ENCODE peak calls at places on chromosomes 11 and 22, in nine cellular contexts. O, J, B, I, E, R, A, Z and K are unnamed samples. For H3K4me1, the result is how much of the 10 kb centered on the place peaks cover.

GRCh38 chr11:23127706-23128105 is 267.4 kb upstream of the CCDC179 start:
- DNase-seq in I (no peak), B (no peak), Z (no peak), E (no peak), R (no peak), A (no peak), O (no peak), J (no peak), K (no peak)

GRCh38 chr22:23220485-23221350 is 40.4 kb downstream of the BCR start:
- DNase-seq in O (peak), I (no peak), A (no peak), R (no peak), Z (no peak), J (no peak), B (no peak), E (no peak), K (no peak)

GRCh38 chr11:75077316-75077715 is 19.4 kb downstream of the OR2AT4 start:
- DNase-seq in E (no peak), J (no peak), I (peak), B (no peak), A (no peak), O (no peak), R (no peak), Z (no peak), K (no peak)

GRCh38 chr22:38193580-38193979 is 8.2 kb upstream of the MAFF start:
- DNase-seq in I (no peak), O (peak), E (no peak), A (peak), B (no peak), R (no peak), Z (no peak), J (no peak), K (no peak)

GRCh38 chr11:7592706-7593105 is 78.9 kb downstream of the PPFIBP2 start:
- DNase-seq in R (peak), J (peak), E (no peak), A (peak), I (no peak), B (no peak), O (peak), Z (peak), K (peak)

GRCh38 chr22:26517429-26517828 is 5.2 kb upstream of the TFIP11 start:
- DNase-seq in Z (no peak), J (no peak), I (no peak), A (no peak), E (no peak), O (no peak), B (no peak), R (no peak), K (no peak)

GRCh38 chr11:134207538-134208239 is 16.1 kb downstream of the NCAPD3 start:
- DNase-seq in E (peak), O (peak), R (no peak), A (peak), Z (no peak), J (peak), I (peak), B (no peak), K (peak)

GRCh38 chr22:20239063-20239950 is 28.8 kb downstream of the RTN4R start:
- DNase-seq in Z (no peak), I (peak), J (peak), R (peak), A (no peak), B (no peak), O (no peak), E (no peak), K (no peak)

GRCh38 chr22:30308096-30308495 is 18.6 kb downstream of the TBC1D10A start:
- DNase-seq in O (no peak), R (no peak), Z (no peak), J (no peak), B (no peak), A (no peak), E (no peak), I (no peak), K (no peak)

GRCh38 chr22:26438006-26438405 is 8.9 kb downstream of the ASPHD2 start:
- DNase-seq in B (no peak), I (no peak), R (no peak), A (no peak), E (no peak), O (no peak), Z (no peak), J (no peak), K (no peak)

GRCh38 chr22:47154621-47155081 is 392.2 kb downstream of the TBC1D22A start:
- DNase-seq in R (peak), O (peak), A (peak), J (peak), Z (peak), B (no peak), E (no peak), I (peak), K (peak)

GRCh38 chr11:115764172-115764571 is 260.0 kb upstream of the CADM1 start:
- DNase-seq in B (no peak), E (no peak), A (no peak), J (no peak), I (no peak), Z (no peak), R (no peak), O (no peak), K (no peak)

GRCh38 chr11:123567466-123567865 is 87.0 kb downstream of the SCN3B start:
- DNase-seq in I (no peak), J (no peak), B (no peak), Z (no peak), R (no peak), E (no peak), A (no peak), O (no peak), K (no peak)

GRCh38 chr11:1081601-1082311 is 7.1 kb downstream of the MUC2 start:
- DNase-seq in Z (no peak), E (no peak), A (no peak), R (no peak), O (no peak), I (no peak), B (no peak), J (peak), K (no peak)

GRCh38 chr11:105357146-105357545 is 217.6 kb upstream of the CARD18 start:
- DNase-seq in J (no peak), O (no peak), A (no peak), I (no peak), R (no peak), Z (no peak), B (no peak), E (no peak), K (no peak)

GRCh38 chr11:126415128-126415527 is 59.6 kb downstream of the ST3GAL4 start:
- DNase-seq in O (peak), R (peak), A (peak), B (peak), Z (no peak), J (peak), I (no peak), E (no peak), K (peak)

GRCh38 chr11:120324932-120325810 is at the start of gene TLCD5:
- DNase-seq in E (peak), B (no peak), O (peak), Z (peak), I (peak), R (peak), A (peak), J (peak), K (peak)

DNA sequence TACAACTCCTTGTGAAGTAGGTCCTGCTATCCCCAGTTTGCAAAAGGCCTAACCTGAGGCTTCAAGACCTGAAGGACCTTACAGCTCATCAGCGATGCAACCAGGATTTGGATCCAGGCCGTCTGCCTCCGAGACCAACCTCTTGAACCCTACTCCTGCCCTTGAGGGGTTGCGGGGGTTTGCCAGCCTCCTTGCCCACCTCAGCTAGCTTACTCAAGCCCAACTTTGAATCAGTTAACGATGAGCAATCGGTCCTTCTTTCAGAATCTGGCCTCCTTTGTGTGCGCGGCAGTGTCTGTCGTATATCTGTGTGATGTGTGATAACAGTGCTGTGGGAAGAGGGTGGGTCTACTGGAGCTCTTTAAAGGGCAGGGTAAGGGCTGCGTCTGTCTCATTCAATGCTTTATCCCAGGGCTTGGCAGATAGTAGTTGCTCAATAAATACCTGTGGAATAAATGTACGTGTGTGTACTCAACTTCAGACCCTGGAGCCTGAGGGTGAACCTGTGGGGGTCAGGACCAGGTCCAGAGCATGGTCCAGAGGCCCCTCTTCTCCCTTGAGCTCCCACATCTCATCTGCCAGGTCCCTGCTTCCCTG is 3.2 kb downstream of the CHRM1 start:
- DNase-seq in I (no peak), R (no peak), J (no peak), A (no peak), E (no peak), Z (no peak), O (no peak), B (no peak), K (no peak)
- H3K4me3 ChIP-seq in I (no peak), R (no peak), J (no peak), A (no peak), E (no peak), Z (peak), O (no peak), B (no peak), K (no peak)

DNA sequence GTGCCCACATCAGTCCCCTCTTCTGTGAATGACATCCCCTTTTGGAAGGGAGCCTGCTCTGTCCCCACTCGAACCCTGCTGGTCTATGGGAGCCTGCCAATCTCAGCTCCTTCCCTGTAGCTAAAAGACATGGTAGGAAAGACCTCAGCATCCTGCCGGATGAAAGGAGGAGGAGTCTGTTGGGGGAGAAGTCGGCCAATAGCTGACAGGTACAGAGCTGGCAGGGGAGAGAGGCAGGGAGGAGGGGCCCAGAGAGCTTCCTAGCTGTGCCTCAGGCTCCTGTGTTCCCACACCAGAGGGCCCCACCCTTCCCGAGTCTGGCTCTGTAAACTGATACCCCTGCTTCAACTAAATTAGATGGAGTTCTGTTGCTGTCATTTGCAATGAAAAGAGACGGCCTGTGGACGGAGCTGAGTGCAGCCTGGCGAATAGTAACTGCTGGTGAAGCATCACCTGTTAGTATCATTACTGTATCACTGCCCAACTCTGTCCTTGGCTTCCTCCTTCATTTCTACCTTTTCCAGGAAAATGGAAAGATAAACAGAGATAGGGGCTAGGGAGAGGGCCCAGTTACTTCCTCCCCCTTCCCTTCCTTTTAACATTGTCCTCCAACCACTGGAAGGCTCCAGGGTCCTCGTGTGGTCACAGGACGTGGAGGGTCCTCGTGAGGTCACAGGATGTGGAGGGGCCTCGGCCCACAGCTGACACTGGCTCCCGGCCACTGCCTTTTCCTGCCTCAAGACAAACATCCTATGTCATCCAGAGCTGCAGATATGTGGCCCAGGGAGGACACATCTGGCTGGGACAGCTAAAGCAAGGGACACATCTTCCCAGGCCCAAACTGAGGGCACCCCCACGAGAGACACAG is 15.1 kb downstream of the FXYD6 start:
- DNase-seq in I (peak), J (peak), B (no peak), R (peak), E (no peak), Z (no peak), A (no peak), O (peak), K (no peak)
- H3K4me1 ChIP-seq in I (under half), J (under half), B (under half), R (half or more), E (under half), Z (under half), A (under half), O (under half), K (under half)

GRCh38 chr22:42688914-42689275 is 31.8 kb downstream of the A4GALT start:
- DNase-seq in I (no peak), J (peak), B (no peak), R (no peak), O (no peak), Z (no peak), A (peak), E (no peak), K (no peak)
- H3K27ac ChIP-seq in I (peak), J (peak), B (peak), R (peak), O (peak), Z (peak), A (peak), E (no peak), K (peak)

GRCh38 chr11:46315783-46316563 is 31.3 kb upstream of the DGKZ start:
- DNase-seq in Z (no peak), A (peak), E (no peak), R (peak), B (no peak), J (no peak), I (no peak), O (no peak), K (no peak)

GRCh38 chr11:46309669-46310288 is 32.3 kb downstream of the CREB3L1 start:
- DNase-seq in A (no peak), R (no peak), B (no peak), O (no peak), J (no peak), Z (no peak), E (no peak), I (no peak), K (no peak)

GRCh38 chr11:46319074-46319453 is 28.2 kb upstream of the DGKZ start:
- DNase-seq in B (no peak), O (no peak), I (no peak), Z (no peak), J (no peak), A (no peak), R (no peak), E (no peak), K (no peak)

DNA sequence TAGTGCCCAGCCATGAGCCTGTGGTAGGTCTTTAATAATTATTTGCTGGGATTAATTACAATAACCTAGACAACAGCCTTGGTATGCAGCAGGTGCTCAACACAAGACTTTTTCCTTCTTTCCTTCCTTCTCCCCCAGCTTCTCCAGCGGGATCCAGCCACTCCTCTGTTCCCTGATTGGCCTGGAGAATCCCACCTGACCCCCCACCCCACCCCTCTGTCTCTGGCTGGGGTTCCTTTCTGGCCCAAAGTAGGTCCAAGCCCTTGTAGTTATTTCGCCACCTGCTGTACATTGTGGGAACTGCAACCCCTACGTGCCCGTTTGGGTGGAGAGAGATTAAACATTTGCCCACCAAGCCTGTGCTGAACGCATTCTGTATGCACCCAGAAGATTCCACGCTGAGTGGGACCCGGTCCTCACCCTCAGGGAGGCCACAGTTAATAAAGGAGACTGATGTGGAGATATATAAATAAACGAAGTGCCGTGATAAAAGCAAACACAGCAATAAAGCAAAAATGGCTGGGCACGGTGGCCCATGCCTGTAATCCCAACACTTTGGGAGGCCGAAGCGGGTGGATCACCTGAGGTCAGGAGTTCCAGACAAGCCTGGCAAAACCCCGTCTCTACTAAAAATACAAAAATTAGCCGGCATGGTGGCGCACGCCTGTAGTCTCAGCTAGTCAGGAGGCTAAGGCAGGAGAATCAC is 32.1 kb upstream of the DGKZ start:
- DNase-seq in I (peak), A (peak), E (peak), J (peak), R (peak), O (peak), Z (peak), B (peak), K (peak)
- H3K4me3 ChIP-seq in I (no peak), A (no peak), E (no peak), J (no peak), R (no peak), O (no peak), Z (no peak), B (no peak), K (no peak)

GRCh38 chr11:62919898-62920640 is 1.1 kb downstream of the CHRM1 start:
- DNase-seq in A (no peak), J (no peak), I (no peak), E (no peak), Z (no peak), O (no peak), B (no peak), R (no peak), K (no peak)
- H3K4me1 ChIP-seq in A (under half), J (under half), I (under half), E (under half), Z (under half), O (under half), B (under half), R (under half), K (under half)

GRCh38 chr11:66694056-66694410 is 16.3 kb upstream of the RBM4B start:
- DNase-seq in J (no peak), B (no peak), A (no peak), I (no peak), Z (no peak), R (no peak), O (no peak), E (no peak), K (no peak)
- H3K27ac ChIP-seq in J (no peak), B (no peak), A (no peak), I (no peak), Z (no peak), R (no peak), O (no peak), E (no peak), K (no peak)

GRCh38 chr11:61889831-61890230 is 1.5 kb downstream of the FADS3 start:
- DNase-seq in J (no peak), I (no peak), E (no peak), Z (no peak), B (no peak), R (no peak), O (no peak), A (no peak), K (no peak)
- H3K4me3 ChIP-seq in J (peak), I (peak), E (no peak), Z (no peak), B (peak), R (peak), O (peak), A (no peak), K (peak)